ENCODE peak calls at places on chromosomes 2 and 18, in seven cellular contexts. Y is A172; J is NCI-H1930; B is IMR-90; C is CD4-positive, alpha-beta memory T cell; W is hippocampal formation; N is prostate gland. A is an unnamed sample.

GRCh38 chr2:129330504-129330903 is 649.0 kb upstream of the RAB6C start:
- DNase-seq in N (no peak), C (no peak), Y (no peak), B (no peak), J (no peak), W (no peak), A (no peak)

GRCh38 chr2:187985195-187985594 is 306.5 kb upstream of the GULP1 start:
- DNase-seq in J (no peak), B (no peak), C (no peak), Y (no peak), W (no peak), N (no peak), A (no peak)

GRCh38 chr2:228674155-228674554 is 492.7 kb upstream of the SPHKAP start:
- DNase-seq in J (no peak), W (no peak), B (no peak), C (no peak), Y (no peak), N (no peak), A (no peak)

GRCh38 chr18:45755936-45756335 is 32.0 kb downstream of the SLC14A1 start:
- DNase-seq in N (peak), Y (peak), J (no peak), B (peak), W (no peak), C (no peak), A (no peak)

GRCh38 chr2:217520361-217521010 is 482.3 kb downstream of the TNS1 start:
- DNase-seq in B (no peak), J (no peak), W (no peak), C (no peak), N (no peak), Y (no peak), A (no peak)

GRCh38 chr2:225937625-225938024 is 538.1 kb downstream of the NYAP2 start:
- DNase-seq in W (no peak), C (no peak), Y (peak), B (peak), J (no peak), N (no peak), A (no peak)

GRCh38 chr2:73839653-73840411 is 11.1 kb downstream of the STAMBP start:
- DNase-seq in J (no peak), B (peak), C (no peak), W (no peak), N (no peak), Y (no peak), A (no peak)

GRCh38 chr18:35076556-35076955 is 35.3 kb downstream of the MAPRE2 start:
- DNase-seq in N (no peak), B (peak), C (no peak), J (no peak), W (no peak), Y (peak), A (no peak)

GRCh38 chr2:217289153-217289908 is 429.5 kb upstream of the TNP1 start:
- DNase-seq in W (no peak), N (no peak), J (peak), Y (no peak), C (no peak), B (peak), A (no peak)

GRCh38 chr2:234289789-234290188 is 207.1 kb downstream of the ARL4C start:
- DNase-seq in N (no peak), B (peak), C (no peak), W (no peak), J (no peak), Y (peak), A (no peak)

GRCh38 chr2:199716807-199717586 is 134.0 kb downstream of the FTCDNL1 start:
- DNase-seq in Y (peak), N (no peak), W (no peak), B (no peak), J (no peak), C (no peak), A (no peak)

GRCh38 chr2:197369946-197370325 is 59.4 kb upstream of the ANKRD44 start:
- DNase-seq in Y (no peak), W (no peak), J (no peak), N (no peak), C (no peak), B (no peak), A (no peak)

GRCh38 chr2:172246649-172247048 is 143.9 kb upstream of the DLX2 start:
- DNase-seq in N (no peak), Y (peak), W (no peak), C (no peak), B (peak), J (no peak), A (no peak)

GRCh38 chr18:79935925-79936324 is 15.5 kb downstream of the SLC66A2 start:
- DNase-seq in J (no peak), W (no peak), Y (no peak), C (no peak), N (no peak), B (no peak), A (no peak)

GRCh38 chr2:503288-503999 is 173.8 kb downstream of the TMEM18 start:
- DNase-seq in B (no peak), Y (no peak), N (no peak), W (no peak), J (no peak), C (no peak), A (no peak)

GRCh38 chr2:168596881-168597280 is 140.8 kb downstream of the CERS6 start:
- DNase-seq in J (no peak), B (peak), N (no peak), Y (peak), W (no peak), C (no peak), A (no peak)

A was measured in ovary.